ENCODE peak calls at places on chromosomes 5 and 9, in six cellular contexts. One of them, this sample, is unnamed.

GRCh38 chr9:126417007-126417406 is 90.4 kb downstream of the MVB12B start:
- DNase-seq in heart left ventricle: no peak
- DNase-seq in HCT116: peak; percentile 35
- DNase-seq in stomach: no peak
- DNase-seq in GM12865: no peak
- DNase-seq in cardiac fibroblast: no peak
- DNase-seq in this sample: no peak

GRCh38 chr9:135714242-135715055 is 12.5 kb downstream of the KCNT1 start:
- DNase-seq in heart left ventricle: no peak
- DNase-seq in stomach: no peak
- DNase-seq in HCT116: no peak
- DNase-seq in cardiac fibroblast: no peak
- DNase-seq in GM12865: no peak
- DNase-seq in this sample: no peak

GRCh38 chr5:82465235-82465634 is 187.1 kb upstream of the RPS23 start:
- DNase-seq in stomach: no peak
- DNase-seq in HCT116: no peak
- DNase-seq in heart left ventricle: no peak
- DNase-seq in cardiac fibroblast: no peak
- DNase-seq in GM12865: no peak
- DNase-seq in this sample: no peak

GRCh38 chr5:172569862-172570558 is 71.1 kb upstream of the NEURL1B start:
- DNase-seq in heart left ventricle: no peak
- DNase-seq in GM12865: no peak
- DNase-seq in cardiac fibroblast: no peak
- DNase-seq in stomach: no peak
- DNase-seq in HCT116: no peak
- DNase-seq in this sample: no peak

GRCh38 chr9:71001780-71002386 is 119.5 kb downstream of the TRPM3 start:
- DNase-seq in HCT116: peak; percentile 23
- DNase-seq in cardiac fibroblast: peak; percentile 65
- DNase-seq in GM12865: peak; percentile 48
- DNase-seq in heart left ventricle: no peak
- DNase-seq in stomach: peak; percentile 49
- DNase-seq in this sample: no peak

GRCh38 chr9:1454211-1454979 is 404.2 kb downstream of the DMRT2 start:
- DNase-seq in cardiac fibroblast: no peak
- DNase-seq in HCT116: no peak
- DNase-seq in stomach: no peak
- DNase-seq in GM12865: no peak
- DNase-seq in heart left ventricle: no peak
- DNase-seq in this sample: no peak

GRCh38 chr5:107352576-107352975 is 318.2 kb downstream of the EFNA5 start:
- DNase-seq in stomach: no peak
- DNase-seq in heart left ventricle: no peak
- DNase-seq in GM12865: no peak
- DNase-seq in HCT116: no peak
- DNase-seq in cardiac fibroblast: no peak
- DNase-seq in this sample: no peak

GRCh38 chr9:25025686-25026085 is 480.0 kb upstream of the IZUMO3 start:
- DNase-seq in HCT116: no peak
- DNase-seq in cardiac fibroblast: no peak
- DNase-seq in GM12865: no peak
- DNase-seq in heart left ventricle: no peak
- DNase-seq in stomach: no peak
- DNase-seq in this sample: no peak

GRCh38 chr9:4152876-4153275 is 147.0 kb downstream of the GLIS3 start:
- DNase-seq in stomach: no peak
- DNase-seq in cardiac fibroblast: no peak
- DNase-seq in GM12865: peak; percentile 3
- DNase-seq in HCT116: no peak
- DNase-seq in heart left ventricle: no peak
- DNase-seq in this sample: no peak

GRCh38 chr5:143860211-143860610 is 48.2 kb downstream of the HMHB1 start:
- DNase-seq in cardiac fibroblast: no peak
- DNase-seq in GM12865: no peak
- DNase-seq in HCT116: no peak
- DNase-seq in heart left ventricle: no peak
- DNase-seq in stomach: no peak
- DNase-seq in this sample: no peak

GRCh38 chr5:73820321-73820720 is 194.3 kb downstream of the ARHGEF28 start:
- DNase-seq in cardiac fibroblast: no peak
- DNase-seq in GM12865: no peak
- DNase-seq in stomach: no peak
- DNase-seq in heart left ventricle: no peak
- DNase-seq in HCT116: no peak
- DNase-seq in this sample: no peak

GRCh38 chr9:97845763-97846162 is 7.3 kb upstream of the FOXE1 start:
- DNase-seq in heart left ventricle: no peak
- DNase-seq in stomach: no peak
- DNase-seq in cardiac fibroblast: no peak
- DNase-seq in GM12865: no peak
- DNase-seq in HCT116: no peak
- DNase-seq in this sample: no peak

GRCh38 chr5:153365547-153365946 is 124.9 kb upstream of the GRIA1 start:
- DNase-seq in stomach: no peak
- DNase-seq in cardiac fibroblast: no peak
- DNase-seq in heart left ventricle: no peak
- DNase-seq in GM12865: no peak
- DNase-seq in HCT116: no peak
- DNase-seq in this sample: no peak

GRCh38 chr9:91483189-91483691 is 59.6 kb upstream of the NFIL3 start:
- DNase-seq in heart left ventricle: peak; percentile 57
- DNase-seq in cardiac fibroblast: peak; percentile 45
- DNase-seq in HCT116: no peak
- DNase-seq in GM12865: no peak
- DNase-seq in stomach: no peak
- DNase-seq in this sample: no peak

GRCh38 chr9:100011062-100011681 is 87.6 kb downstream of the ERP44 start:
- DNase-seq in cardiac fibroblast: peak; percentile 82
- DNase-seq in stomach: no peak
- DNase-seq in GM12865: peak; percentile 75
- DNase-seq in heart left ventricle: no peak
- DNase-seq in HCT116: peak; percentile 59
- DNase-seq in this sample: peak; percentile 4

GRCh38 chr9:5122116-5122515 is 63.3 kb downstream of the INSL6 start:
- DNase-seq in GM12865: no peak
- DNase-seq in heart left ventricle: no peak
- DNase-seq in HCT116: no peak
- DNase-seq in stomach: no peak
- DNase-seq in cardiac fibroblast: no peak
- DNase-seq in this sample: no peak

GRCh38 chr5:80109549-80110478 is 74.7 kb downstream of the THBS4 start:
- DNase-seq in heart left ventricle: peak; percentile 79
- DNase-seq in HCT116: no peak
- DNase-seq in stomach: no peak
- DNase-seq in GM12865: peak; percentile 63
- DNase-seq in cardiac fibroblast: no peak
- DNase-seq in this sample: no peak

GRCh38 chr5:8570529-8570928 is 701.6 kb downstream of the MTRR start:
- DNase-seq in cardiac fibroblast: no peak
- DNase-seq in stomach: no peak
- DNase-seq in HCT116: no peak
- DNase-seq in heart left ventricle: no peak
- DNase-seq in GM12865: no peak
- DNase-seq in this sample: no peak

GRCh38 chr5:115573133-115573532 is 28.6 kb upstream of the FEM1C start:
- DNase-seq in GM12865: no peak
- DNase-seq in cardiac fibroblast: peak; percentile 67
- DNase-seq in heart left ventricle: no peak
- DNase-seq in HCT116: no peak
- DNase-seq in stomach: no peak
- DNase-seq in this sample: no peak

GRCh38 chr5:136279314-136279713 is 86.0 kb downstream of the TRPC7 start:
- DNase-seq in stomach: no peak
- DNase-seq in heart left ventricle: no peak
- DNase-seq in cardiac fibroblast: no peak
- DNase-seq in GM12865: no peak
- DNase-seq in HCT116: no peak
- DNase-seq in this sample: no peak

GRCh38 chr9:24218656-24219055 is 327.0 kb downstream of the IZUMO3 start:
- DNase-seq in GM12865: no peak
- DNase-seq in heart left ventricle: no peak
- DNase-seq in stomach: no peak
- DNase-seq in HCT116: no peak
- DNase-seq in cardiac fibroblast: no peak
- DNase-seq in this sample: no peak

GRCh38 chr5:170273968-170274710 is 23.4 kb downstream of the LCP2 start:
- DNase-seq in HCT116: peak; percentile 13
- DNase-seq in GM12865: peak; percentile 63
- DNase-seq in cardiac fibroblast: peak; percentile 67
- DNase-seq in stomach: peak; percentile 51
- DNase-seq in heart left ventricle: no peak
- DNase-seq in this sample: no peak

GRCh38 chr5:168756517-168757391 is 177.6 kb upstream of the PANK3 start:
- DNase-seq in cardiac fibroblast: no peak
- DNase-seq in GM12865: no peak
- DNase-seq in heart left ventricle: no peak
- DNase-seq in stomach: no peak
- DNase-seq in HCT116: no peak
- DNase-seq in this sample: no peak

GRCh38 chr5:151696470-151697061 is 9.9 kb upstream of the SPARC start:
- DNase-seq in HCT116: no peak
- DNase-seq in cardiac fibroblast: peak; percentile 98
- DNase-seq in GM12865: no peak
- DNase-seq in stomach: no peak
- DNase-seq in heart left ventricle: peak; percentile 69
- DNase-seq in this sample: peak; percentile 99

GRCh38 chr5:14831006-14831338 is 40.6 kb downstream of the ANKH start:
- DNase-seq in stomach: no peak
- DNase-seq in GM12865: no peak
- DNase-seq in heart left ventricle: no peak
- DNase-seq in HCT116: no peak
- DNase-seq in cardiac fibroblast: no peak
- DNase-seq in this sample: no peak

GRCh38 chr5:136021016-136021405 is 7.8 kb upstream of the TGFBI start:
- DNase-seq in GM12865: no peak
- DNase-seq in HCT116: no peak
- DNase-seq in stomach: no peak
- DNase-seq in cardiac fibroblast: peak; percentile 86
- DNase-seq in heart left ventricle: no peak
- DNase-seq in this sample: peak; percentile 50

GRCh38 chr9:133257398-133258053 is 17.5 kb downstream of the ABO start:
- DNase-seq in HCT116: no peak
- DNase-seq in cardiac fibroblast: no peak
- DNase-seq in stomach: peak; percentile 47
- DNase-seq in heart left ventricle: no peak
- DNase-seq in GM12865: no peak
- DNase-seq in this sample: no peak

GRCh38 chr9:2570615-2571479 is 50.7 kb upstream of the VLDLR start:
- DNase-seq in HCT116: peak; percentile 79
- DNase-seq in heart left ventricle: peak; percentile 91
- DNase-seq in cardiac fibroblast: peak; percentile 72
- DNase-seq in GM12865: peak; percentile 82
- DNase-seq in stomach: peak; percentile 87
- DNase-seq in this sample: peak; percentile 77
- H3K4me3 ChIP-seq in HCT116: no peak overlapping the region
- H3K4me3 ChIP-seq in heart left ventricle: peak overlapping the region; percentile 9
- H3K4me3 ChIP-seq in cardiac fibroblast: no peak overlapping the region
- H3K4me3 ChIP-seq in GM12865: no peak overlapping the region
- H3K4me3 ChIP-seq in stomach: no peak overlapping the region
- H3K4me3 ChIP-seq in this sample: no peak overlapping the region

DNA sequence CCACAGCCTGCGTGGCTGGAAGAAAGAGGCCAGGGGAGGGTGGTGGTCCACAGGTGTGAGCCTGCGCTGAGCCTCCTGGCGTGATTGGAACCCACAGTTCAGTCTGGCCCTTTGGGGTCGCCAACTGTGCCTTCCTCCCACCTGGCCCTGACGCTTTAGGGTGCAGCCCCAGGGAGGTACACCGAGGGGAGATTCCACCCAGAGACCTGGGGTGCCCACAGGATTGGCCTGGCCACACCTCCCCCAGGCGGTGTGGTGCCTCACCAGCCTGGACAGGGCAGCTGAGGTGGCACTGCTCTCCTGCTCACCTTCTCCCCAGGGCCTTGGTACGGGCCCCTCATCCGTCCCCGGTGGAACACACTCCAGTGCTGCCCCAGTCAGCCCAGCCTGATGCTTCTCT is 987 bp upstream of the CLIC3 start:
- DNase-seq in stomach: no peak
- DNase-seq in GM12865: no peak
- DNase-seq in cardiac fibroblast: no peak
- DNase-seq in heart left ventricle: no peak
- DNase-seq in HCT116: no peak
- DNase-seq in this sample: no peak
- H3K4me3 ChIP-seq in stomach: peak overlapping the region; percentile 31
- H3K4me3 ChIP-seq in GM12865: no peak overlapping the region
- H3K4me3 ChIP-seq in cardiac fibroblast: no peak overlapping the region
- H3K4me3 ChIP-seq in heart left ventricle: no peak overlapping the region
- H3K4me3 ChIP-seq in HCT116: peak overlapping the region; percentile 40
- H3K4me3 ChIP-seq in this sample: no peak overlapping the region

GRCh38 chr5:179343902-179344300 is 1.4 kb downstream of the ADAMTS2 start:
- DNase-seq in GM12865: no peak
- DNase-seq in stomach: no peak
- DNase-seq in HCT116: no peak
- DNase-seq in cardiac fibroblast: peak; percentile 59
- DNase-seq in heart left ventricle: no peak
- DNase-seq in this sample: no peak

GRCh38 chr5:179345429-179346321 is at the start of gene ADAMTS2:
- DNase-seq in stomach: peak; percentile 30
- DNase-seq in HCT116: no peak
- DNase-seq in GM12865: no peak
- DNase-seq in heart left ventricle: peak; percentile 70
- DNase-seq in cardiac fibroblast: peak; percentile 56
- DNase-seq in this sample: peak; percentile 35

GRCh38 chr5:179344301-179345178 is 721 bp downstream of the ADAMTS2 start:
- DNase-seq in heart left ventricle: no peak
- DNase-seq in stomach: no peak
- DNase-seq in cardiac fibroblast: peak; percentile 31
- DNase-seq in HCT116: no peak
- DNase-seq in GM12865: no peak
- DNase-seq in this sample: no peak

GRCh38 chr5:179346401-179346800 is 1.1 kb upstream of the ADAMTS2 start:
- DNase-seq in heart left ventricle: no peak
- DNase-seq in GM12865: no peak
- DNase-seq in HCT116: no peak
- DNase-seq in stomach: no peak
- DNase-seq in cardiac fibroblast: peak; percentile 33
- DNase-seq in this sample: no peak

GRCh38 chr5:179345179-179345428 is 157 bp downstream of the ADAMTS2 start:
- DNase-seq in HCT116: no peak
- DNase-seq in stomach: no peak
- DNase-seq in cardiac fibroblast: no peak
- DNase-seq in GM12865: no peak
- DNase-seq in heart left ventricle: no peak
- DNase-seq in this sample: no peak
- H3K4me3 ChIP-seq in HCT116: no peak overlapping the region
- H3K4me3 ChIP-seq in stomach: peak overlapping the region; percentile 62
- H3K4me3 ChIP-seq in cardiac fibroblast: peak overlapping the region; percentile 87
- H3K4me3 ChIP-seq in GM12865: no peak overlapping the region
- H3K4me3 ChIP-seq in heart left ventricle: peak overlapping the region; percentile 54
- H3K4me3 ChIP-seq in this sample: peak overlapping the region; percentile 89

DNA sequence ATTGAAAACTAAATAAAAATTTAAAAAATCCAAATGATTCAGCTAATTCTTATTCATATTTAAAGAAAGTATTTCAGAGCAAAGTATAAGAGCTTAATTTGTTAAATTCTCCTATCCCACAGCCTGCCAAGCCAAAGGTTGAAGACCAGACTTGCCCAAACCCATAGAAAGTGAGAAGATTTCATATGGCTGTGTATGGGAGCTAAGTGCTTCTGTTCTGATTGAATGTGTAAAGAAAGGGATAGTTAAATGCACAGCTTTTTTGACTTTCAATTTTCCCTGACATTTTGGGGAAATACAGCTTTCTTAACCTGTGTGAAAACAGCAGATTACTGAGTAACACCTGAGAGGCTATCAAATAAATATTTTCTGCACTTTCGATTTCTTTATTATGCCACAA is 125.0 kb upstream of the MTAP start:
- DNase-seq in cardiac fibroblast: no peak
- DNase-seq in GM12865: no peak
- DNase-seq in HCT116: no peak
- DNase-seq in stomach: no peak
- DNase-seq in heart left ventricle: no peak
- DNase-seq in this sample: no peak
- H3K4me3 ChIP-seq in cardiac fibroblast: no peak overlapping the region
- H3K4me3 ChIP-seq in GM12865: no peak overlapping the region
- H3K4me3 ChIP-seq in HCT116: no peak overlapping the region
- H3K4me3 ChIP-seq in stomach: no peak overlapping the region
- H3K4me3 ChIP-seq in heart left ventricle: no peak overlapping the region
- H3K4me3 ChIP-seq in this sample: peak overlapping the region; percentile 8